ENCODE peak calls at places on chromosomes 11 and 22, in six cellular contexts. One of them, this sample, is unnamed.

GRCh38 chr11:57288771-57289579 is 35.8 kb downstream of the TNKS1BP1 start:
- DNase-seq in uterus: no peak
- DNase-seq in RWPE1: peak; percentile 68
- DNase-seq in NCI-H460: no peak
- DNase-seq in right cardiac atrium: no peak
- DNase-seq in Kasumi-1: no peak
- DNase-seq in this sample: no peak

GRCh38 chr11:105910095-105910715 is 111.8 kb downstream of the MSANTD4 start:
- DNase-seq in NCI-H460: no peak
- DNase-seq in Kasumi-1: no peak
- DNase-seq in right cardiac atrium: no peak
- DNase-seq in uterus: no peak
- DNase-seq in RWPE1: peak; percentile 44
- DNase-seq in this sample: no peak

GRCh38 chr11:31887180-31887579 is 76.1 kb upstream of the PAX6 start:
- DNase-seq in right cardiac atrium: no peak
- DNase-seq in RWPE1: no peak
- DNase-seq in uterus: no peak
- DNase-seq in NCI-H460: no peak
- DNase-seq in Kasumi-1: no peak
- DNase-seq in this sample: peak; percentile 72

GRCh38 chr11:17036666-17037658 is 22.7 kb upstream of the PLEKHA7 start:
- DNase-seq in right cardiac atrium: no peak
- DNase-seq in Kasumi-1: no peak
- DNase-seq in uterus: no peak
- DNase-seq in NCI-H460: no peak
- DNase-seq in RWPE1: no peak
- DNase-seq in this sample: peak; percentile 13

GRCh38 chr11:75547617-75548054 is 14.4 kb upstream of the SERPINH1 start:
- DNase-seq in RWPE1: peak; percentile 78
- DNase-seq in NCI-H460: peak; percentile 44
- DNase-seq in right cardiac atrium: peak; percentile 86
- DNase-seq in uterus: peak; percentile 85
- DNase-seq in Kasumi-1: peak; percentile 35
- DNase-seq in this sample: peak; percentile 65

GRCh38 chr11:2470495-2470894 is 25.7 kb downstream of the KCNQ1 start:
- DNase-seq in uterus: no peak
- DNase-seq in Kasumi-1: no peak
- DNase-seq in RWPE1: no peak
- DNase-seq in NCI-H460: no peak
- DNase-seq in right cardiac atrium: no peak
- DNase-seq in this sample: no peak

GRCh38 chr11:69471329-69472052 is 10.0 kb upstream of the LINC01488 start:
- DNase-seq in RWPE1: no peak
- DNase-seq in NCI-H460: no peak
- DNase-seq in right cardiac atrium: peak; percentile 32
- DNase-seq in uterus: no peak
- DNase-seq in Kasumi-1: no peak
- DNase-seq in this sample: no peak

GRCh38 chr11:2293396-2294339 is 8.1 kb downstream of the C11orf21 start:
- DNase-seq in RWPE1: no peak
- DNase-seq in Kasumi-1: no peak
- DNase-seq in uterus: no peak
- DNase-seq in NCI-H460: no peak
- DNase-seq in right cardiac atrium: no peak
- DNase-seq in this sample: no peak

GRCh38 chr11:20597137-20597923 is 2.1 kb upstream of the SLC6A5 start:
- DNase-seq in NCI-H460: no peak
- DNase-seq in uterus: no peak
- DNase-seq in RWPE1: no peak
- DNase-seq in Kasumi-1: no peak
- DNase-seq in right cardiac atrium: no peak
- DNase-seq in this sample: no peak

GRCh38 chr11:41377709-41378394 is 81.6 kb downstream of the LRRC4C start:
- DNase-seq in right cardiac atrium: no peak
- DNase-seq in uterus: no peak
- DNase-seq in RWPE1: no peak
- DNase-seq in Kasumi-1: no peak
- DNase-seq in NCI-H460: no peak
- DNase-seq in this sample: no peak

GRCh38 chr11:78786086-78786485 is 211.4 kb upstream of the NARS2 start:
- DNase-seq in Kasumi-1: no peak
- DNase-seq in RWPE1: no peak
- DNase-seq in uterus: no peak
- DNase-seq in NCI-H460: no peak
- DNase-seq in right cardiac atrium: no peak
- DNase-seq in this sample: no peak

GRCh38 chr11:21933095-21933494 is 259.8 kb upstream of the ANO5 start:
- DNase-seq in uterus: no peak
- DNase-seq in RWPE1: peak; percentile 4
- DNase-seq in right cardiac atrium: no peak
- DNase-seq in Kasumi-1: peak; percentile 26
- DNase-seq in NCI-H460: no peak
- DNase-seq in this sample: no peak

GRCh38 chr11:134019500-134019899 is 49.4 kb upstream of the JAM3 start:
- DNase-seq in NCI-H460: no peak
- DNase-seq in right cardiac atrium: no peak
- DNase-seq in Kasumi-1: no peak
- DNase-seq in RWPE1: no peak
- DNase-seq in uterus: no peak
- DNase-seq in this sample: no peak

GRCh38 chr11:114197799-114198500 is 98.2 kb upstream of the NNMT start:
- DNase-seq in uterus: peak; percentile 92
- DNase-seq in NCI-H460: no peak
- DNase-seq in right cardiac atrium: peak; percentile 83
- DNase-seq in Kasumi-1: no peak
- DNase-seq in RWPE1: peak; percentile 68
- DNase-seq in this sample: peak; percentile 40

GRCh38 chr11:93606314-93606713 is 55.2 kb upstream of the CEP295 start:
- DNase-seq in uterus: no peak
- DNase-seq in right cardiac atrium: no peak
- DNase-seq in NCI-H460: no peak
- DNase-seq in RWPE1: no peak
- DNase-seq in Kasumi-1: no peak
- DNase-seq in this sample: no peak

GRCh38 chr11:102874842-102875241 is at the start of gene MMP12:
- DNase-seq in NCI-H460: no peak
- DNase-seq in right cardiac atrium: no peak
- DNase-seq in uterus: no peak
- DNase-seq in Kasumi-1: no peak
- DNase-seq in RWPE1: no peak
- DNase-seq in this sample: no peak

GRCh38 chr22:25141994-25142620 is 57.6 kb upstream of the CRYBB3 start:
- DNase-seq in right cardiac atrium: no peak
- DNase-seq in NCI-H460: no peak
- DNase-seq in Kasumi-1: no peak
- DNase-seq in uterus: no peak
- DNase-seq in RWPE1: no peak
- DNase-seq in this sample: no peak

GRCh38 chr22:40898850-40899357 is 37.0 kb upstream of the DNAJB7 start:
- DNase-seq in uterus: no peak
- DNase-seq in RWPE1: peak; percentile 26
- DNase-seq in right cardiac atrium: no peak
- DNase-seq in Kasumi-1: peak; percentile 84
- DNase-seq in NCI-H460: peak; percentile 36
- DNase-seq in this sample: peak; percentile 84

GRCh38 chr11:90434858-90435257 is 212.0 kb upstream of the CHORDC1 start:
- DNase-seq in uterus: no peak
- DNase-seq in right cardiac atrium: no peak
- DNase-seq in RWPE1: no peak
- DNase-seq in Kasumi-1: peak; percentile 3
- DNase-seq in NCI-H460: no peak
- DNase-seq in this sample: peak; percentile 58

GRCh38 chr11:87819141-87819540 is 356.1 kb downstream of the RAB38 start:
- DNase-seq in uterus: no peak
- DNase-seq in right cardiac atrium: no peak
- DNase-seq in NCI-H460: no peak
- DNase-seq in RWPE1: no peak
- DNase-seq in Kasumi-1: no peak
- DNase-seq in this sample: no peak

GRCh38 chr22:20009582-20010306 is 6.9 kb downstream of the ARVCF start:
- DNase-seq in uterus: no peak
- DNase-seq in Kasumi-1: no peak
- DNase-seq in NCI-H460: no peak
- DNase-seq in RWPE1: no peak
- DNase-seq in right cardiac atrium: no peak
- DNase-seq in this sample: no peak

GRCh38 chr11:69635210-69635609 is 5.7 kb upstream of the CCND1 start:
- DNase-seq in RWPE1: no peak
- DNase-seq in uterus: no peak
- DNase-seq in right cardiac atrium: no peak
- DNase-seq in Kasumi-1: no peak
- DNase-seq in NCI-H460: no peak
- DNase-seq in this sample: no peak

GRCh38 chr22:20117656-20118571 is 888 bp upstream of the TRMT2A start:
- DNase-seq in RWPE1: no peak
- DNase-seq in Kasumi-1: peak; percentile 25
- DNase-seq in NCI-H460: no peak
- DNase-seq in uterus: no peak
- DNase-seq in right cardiac atrium: peak; percentile 77
- DNase-seq in this sample: peak; percentile 61

GRCh38 chr22:40499187-40499753 is 128.9 kb downstream of the SGSM3 start:
- DNase-seq in Kasumi-1: peak; percentile 57
- DNase-seq in uterus: peak; percentile 78
- DNase-seq in NCI-H460: peak; percentile 58
- DNase-seq in right cardiac atrium: no peak
- DNase-seq in RWPE1: peak; percentile 57
- DNase-seq in this sample: peak; percentile 47

GRCh38 chr11:14381968-14382367 is 23.0 kb upstream of the RRAS2 start:
- DNase-seq in uterus: no peak
- DNase-seq in NCI-H460: no peak
- DNase-seq in Kasumi-1: no peak
- DNase-seq in RWPE1: no peak
- DNase-seq in right cardiac atrium: no peak
- DNase-seq in this sample: no peak

GRCh38 chr11:21658654-21659193 is 534.2 kb upstream of the ANO5 start:
- DNase-seq in uterus: no peak
- DNase-seq in Kasumi-1: no peak
- DNase-seq in RWPE1: no peak
- DNase-seq in right cardiac atrium: no peak
- DNase-seq in NCI-H460: no peak
- DNase-seq in this sample: no peak

GRCh38 chr11:8905528-8906165 is 5.3 kb upstream of the AKIP1 start:
- DNase-seq in right cardiac atrium: no peak
- DNase-seq in NCI-H460: peak; percentile 66
- DNase-seq in uterus: no peak
- DNase-seq in RWPE1: peak; percentile 60
- DNase-seq in Kasumi-1: no peak
- DNase-seq in this sample: peak; percentile 20

GRCh38 chr22:31046591-31047226 is 34.4 kb upstream of the SMTN start:
- DNase-seq in Kasumi-1: no peak
- DNase-seq in NCI-H460: no peak
- DNase-seq in right cardiac atrium: peak; percentile 89
- DNase-seq in uterus: peak; percentile 83
- DNase-seq in RWPE1: no peak
- DNase-seq in this sample: no peak

GRCh38 chr11:95556342-95557151 is 233.0 kb downstream of the FAM76B start:
- DNase-seq in NCI-H460: no peak
- DNase-seq in Kasumi-1: no peak
- DNase-seq in uterus: peak; percentile 78
- DNase-seq in right cardiac atrium: no peak
- DNase-seq in RWPE1: no peak
- DNase-seq in this sample: peak; percentile 80

GRCh38 chr11:24844406-24844805 is 347.6 kb downstream of the LUZP2 start:
- DNase-seq in uterus: no peak
- DNase-seq in Kasumi-1: no peak
- DNase-seq in RWPE1: no peak
- DNase-seq in NCI-H460: no peak
- DNase-seq in right cardiac atrium: no peak
- DNase-seq in this sample: no peak

GRCh38 chr11:31664129-31664528 is 147.0 kb downstream of the PAX6 start:
- DNase-seq in NCI-H460: no peak
- DNase-seq in RWPE1: no peak
- DNase-seq in Kasumi-1: no peak
- DNase-seq in uterus: no peak
- DNase-seq in right cardiac atrium: no peak
- DNase-seq in this sample: peak; percentile 63

This sample was measured in A673.